ENCODE peak calls at places on chromosomes 16 and 17, in four cellular contexts. D is NCI-H2081, W is NCI-H1105, Y is NCI-H774. V is an unnamed sample.

GRCh38 chr16:23905027-23905426 is 69.2 kb downstream of the PRKCB start:
- DNase-seq in D (no peak), W (no peak), Y (no peak), V (no peak)

GRCh38 chr17:38749222-38750043 is 1.3 kb upstream of the PCGF2 start:
- DNase-seq in D (peak; percentile 59), W (peak; percentile 25), Y (peak; percentile 80), V (peak; percentile 50)

GRCh38 chr17:2035549-2036490 is 5.9 kb downstream of the DPH1 start:
- DNase-seq in D (no peak), W (no peak), Y (no peak), V (no peak)

GRCh38 chr16:70701998-70702397 is 16.1 kb upstream of the MTSS2 start:
- DNase-seq in D (no peak), W (no peak), Y (no peak), V (no peak)

GRCh38 chr16:77937473-77938195 is 84.7 kb upstream of the CLEC3A start:
- DNase-seq in D (no peak), W (no peak), Y (no peak), V (no peak)

GRCh38 chr16:87028481-87029320 is 288.5 kb downstream of the C16orf95 start:
- DNase-seq in D (no peak), W (no peak), Y (no peak), V (no peak)

GRCh38 chr17:6323626-6324356 is 111.1 kb downstream of the AIPL1 start:
- DNase-seq in D (no peak), W (no peak), Y (no peak), V (no peak)

GRCh38 chr17:80477647-80478478 is 1.5 kb upstream of the NPTX1 start:
- DNase-seq in D (no peak), W (no peak), Y (peak; percentile 54), V (no peak)

GRCh38 chr17:78764871-78765270 is 17.2 kb downstream of the CYTH1 start:
- DNase-seq in D (no peak), W (no peak), Y (no peak), V (no peak)

V was measured in NCI-H748 treated with DMSO at 0.1 percent for 48 hours.